ENCODE peak calls at places on chromosome 16, in eight cellular contexts. V, U, M, B, Y, Q, D and W are unnamed samples.

GRCh38 chr16:474420-475122 is 49.1 kb downstream of the RAB11FIP3 start:
- DNase-seq in V (no peak), Y (no peak), M (peak; percentile 58), B (no peak), U (no peak), Q (no peak), D (no peak), W (no peak)

GRCh38 chr16:65226077-65226476 is 104.2 kb upstream of the CDH11 start:
- DNase-seq in Y (no peak), U (no peak), B (no peak), Q (no peak), V (no peak), D (no peak), M (no peak), W (no peak)

GRCh38 chr16:2090819-2091721 is 43.3 kb downstream of the TSC2 start:
- DNase-seq in Q (peak; percentile 50), V (peak; percentile 63), M (peak; percentile 88), Y (no peak), U (no peak), B (no peak), D (no peak), W (peak; percentile 48)

GRCh38 chr16:29943846-29944669 is 17.8 kb upstream of the TMEM219 start:
- DNase-seq in D (peak; percentile 86), B (peak; percentile 99), U (no peak), Q (no peak), M (peak; percentile 86), Y (peak; percentile 98), V (no peak), W (peak; percentile 95)

GRCh38 chr16:12235110-12235509 is 258.6 kb downstream of the SNX29 start:
- DNase-seq in D (no peak), U (no peak), V (no peak), Q (no peak), M (no peak), B (no peak), Y (no peak), W (no peak)

GRCh38 chr16:48930951-48931553 is 321.1 kb upstream of the N4BP1 start:
- DNase-seq in V (no peak), B (no peak), M (no peak), Y (no peak), D (no peak), U (no peak), Q (no peak), W (no peak)

GRCh38 chr16:85955566-85955965 is 56.6 kb downstream of the IRF8 start:
- DNase-seq in Q (no peak), M (no peak), B (no peak), D (no peak), V (no peak), Y (no peak), U (no peak), W (no peak)

GRCh38 chr16:12613992-12614661 is 189.6 kb downstream of the CPPED1 start:
- DNase-seq in B (no peak), U (no peak), M (no peak), V (no peak), D (no peak), Y (no peak), Q (no peak), W (no peak)

GRCh38 chr16:35195864-35196216 is 1736.4 kb downstream of the TP53TG3F start:
- DNase-seq in D (no peak), V (no peak), Q (no peak), Y (no peak), B (no peak), M (no peak), U (no peak), W (no peak)

GRCh38 chr16:80274576-80275191 is 266.1 kb upstream of the DYNLRB2 start:
- DNase-seq in M (no peak), B (no peak), Y (no peak), D (no peak), Q (no peak), U (no peak), V (no peak), W (peak; percentile 61)

GRCh38 chr16:14131774-14132695 is 60.9 kb downstream of the MRTFB start:
- DNase-seq in U (no peak), M (no peak), V (no peak), D (no peak), Q (no peak), B (no peak), Y (no peak), W (no peak)

GRCh38 chr16:57213462-57213861 is 27.3 kb downstream of the RSPRY1 start:
- DNase-seq in V (no peak), Y (no peak), B (no peak), U (no peak), Q (no peak), D (no peak), M (no peak), W (no peak)

GRCh38 chr16:84156342-84156784 is 11.3 kb downstream of the DNAAF1 start:
- DNase-seq in M (no peak), B (no peak), D (no peak), U (no peak), Y (no peak), V (no peak), Q (no peak), W (no peak)

GRCh38 chr16:12898556-12898955 is 2.8 kb upstream of the SHISA9 start:
- DNase-seq in V (no peak), U (no peak), Y (no peak), Q (no peak), D (no peak), B (no peak), M (no peak), W (no peak)

GRCh38 chr16:75620326-75621169 is 2.5 kb downstream of the ADAT1 start:
- DNase-seq in Q (no peak), B (no peak), Y (no peak), M (peak; percentile 62), U (no peak), D (no peak), V (no peak), W (no peak)

GRCh38 chr16:23114131-23114904 is 34.9 kb downstream of the USP31 start:
- DNase-seq in B (no peak), Y (no peak), Q (no peak), D (no peak), M (no peak), V (no peak), U (no peak), W (no peak)

GRCh38 chr16:11742041-11742535 is 569 bp downstream of the TXNDC11 start:
- DNase-seq in V (no peak), Q (no peak), U (no peak), D (peak; percentile 20), B (no peak), Y (no peak), M (peak; percentile 80), W (peak; percentile 9)

GRCh38 chr16:50533317-50533716 is 14.9 kb upstream of the NKD1 start:
- DNase-seq in Y (no peak), U (no peak), B (no peak), Q (no peak), V (no peak), D (no peak), M (no peak), W (no peak)